ENCODE peak calls at places on chromosomes 16 and 17, in ten cellular contexts. J, C, T, I, K, V, R, D, F and A are unnamed samples.

GRCh38 chr16:70746708-70747424 is 54.1 kb downstream of the VAC14 start:
- DNase-seq in I (peak), T (peak), J (peak), C (peak), R (no peak), K (peak), F (peak), V (no peak), D (peak), A (peak)

GRCh38 chr16:73302942-73303341 is 255.0 kb upstream of the ZFHX3 start:
- DNase-seq in R (no peak), J (no peak), T (no peak), I (no peak), K (no peak), C (no peak), D (no peak), F (no peak), V (no peak), A (no peak)

GRCh38 chr17:82845163-82845807 is 5.5 kb upstream of the ZNF750 start:
- DNase-seq in I (no peak), C (peak), F (no peak), K (no peak), T (peak), J (no peak), V (no peak), D (no peak), R (no peak), A (no peak)

GRCh38 chr17:21034350-21035235 is 8.2 kb downstream of the USP22 start:
- DNase-seq in J (no peak), D (no peak), K (peak), V (no peak), T (no peak), F (no peak), I (no peak), C (no peak), R (no peak), A (no peak)

GRCh38 chr16:52265446-52265861 is 281.5 kb downstream of the TOX3 start:
- DNase-seq in V (no peak), T (no peak), F (no peak), C (no peak), R (peak), D (no peak), K (no peak), I (no peak), J (no peak), A (no peak)

GRCh38 chr16:55169780-55170179 is 154.2 kb upstream of the IRX6 start:
- DNase-seq in V (no peak), R (no peak), K (no peak), J (no peak), D (no peak), T (no peak), I (no peak), C (no peak), F (no peak), A (peak)

GRCh38 chr17:36019423-36019822 is 1.7 kb upstream of the CCL23 start:
- DNase-seq in F (no peak), C (no peak), V (no peak), T (no peak), I (no peak), J (no peak), K (no peak), D (no peak), R (no peak), A (no peak)

GRCh38 chr16:71441348-71441781 is 489 bp downstream of the TLE7 start:
- DNase-seq in V (no peak), K (no peak), C (no peak), R (no peak), D (no peak), J (no peak), T (no peak), I (no peak), F (no peak), A (no peak)

GRCh38 chr16:46638947-46639925 is 18.1 kb upstream of the SHCBP1 start:
- DNase-seq in T (no peak), I (no peak), V (no peak), K (peak), J (no peak), C (no peak), F (no peak), R (no peak), D (no peak), A (no peak)

GRCh38 chr16:50025544-50025931 is 513 bp downstream of the CNEP1R1 start:
- DNase-seq in T (no peak), K (no peak), I (peak), C (no peak), F (peak), R (no peak), D (no peak), J (no peak), V (peak), A (peak)

GRCh38 chr17:57862990-57863667 is 13.3 kb upstream of the MRPS23 start:
- DNase-seq in V (no peak), R (no peak), F (no peak), I (no peak), D (no peak), C (no peak), T (peak), J (no peak), K (no peak), A (no peak)

GRCh38 chr16:70571623-70572022 is 48.0 kb downstream of the SF3B3 start:
- DNase-seq in R (no peak), I (no peak), V (no peak), C (no peak), D (no peak), T (no peak), K (no peak), J (no peak), F (no peak), A (no peak)

GRCh38 chr17:57286372-57287105 is 30.2 kb downstream of the MSI2 start:
- DNase-seq in V (no peak), D (no peak), I (no peak), J (no peak), T (no peak), C (no peak), R (no peak), K (no peak), F (no peak), A (no peak)

GRCh38 chr17:21019976-21020575 is 22.7 kb downstream of the USP22 start:
- DNase-seq in K (no peak), T (peak), C (no peak), F (no peak), I (no peak), J (no peak), R (no peak), V (no peak), D (no peak), A (peak)

GRCh38 chr17:8681175-8681949 is 50.8 kb upstream of the MYH10 start:
- DNase-seq in K (peak), D (no peak), V (no peak), I (no peak), T (peak), R (no peak), C (peak), J (no peak), F (no peak), A (no peak)

GRCh38 chr16:2278272-2278608 is 10.3 kb upstream of the RNPS1 start:
- DNase-seq in T (no peak), C (no peak), D (no peak), V (no peak), F (no peak), R (no peak), I (no peak), J (no peak), K (no peak), A (no peak)

GRCh38 chr17:76968707-76969597 is 100.7 kb downstream of the MGAT5B start:
- DNase-seq in C (no peak), V (peak), D (no peak), T (no peak), F (no peak), J (no peak), K (no peak), R (peak), I (peak), A (peak)

GRCh38 chr16:23847938-23848337 is 12.2 kb downstream of the PRKCB start:
- DNase-seq in I (no peak), K (no peak), J (no peak), T (no peak), V (no peak), D (no peak), R (no peak), C (no peak), F (no peak), A (no peak)

GRCh38 chr16:12584488-12585233 is 219.0 kb downstream of the CPPED1 start:
- DNase-seq in I (no peak), T (no peak), R (no peak), K (no peak), V (no peak), D (no peak), F (no peak), C (no peak), J (no peak), A (no peak)

GRCh38 chr17:17043668-17044226 is 1.5 kb downstream of the MPRIP start:
- DNase-seq in J (peak), D (no peak), R (no peak), T (no peak), F (no peak), V (no peak), C (no peak), I (no peak), K (peak), A (no peak)

GRCh38 chr17:47692895-47693666 is 880 bp upstream of the TBKBP1 start:
- DNase-seq in J (no peak), C (no peak), D (no peak), R (no peak), V (no peak), K (no peak), T (no peak), F (no peak), I (peak), A (no peak)

GRCh38 chr17:57138956-57139576 is 54.0 kb downstream of the AKAP1 start:
- DNase-seq in I (no peak), R (no peak), C (no peak), T (no peak), F (no peak), J (no peak), V (no peak), K (peak), D (no peak), A (no peak)

GRCh38 chr17:17395246-17395802 is 81.5 kb upstream of the MED9 start:
- DNase-seq in I (no peak), V (no peak), R (no peak), F (no peak), D (no peak), C (no peak), T (no peak), K (no peak), J (no peak), A (no peak)

GRCh38 chr17:76670020-76670707 is 26.6 kb upstream of the ST6GALNAC1 start:
- DNase-seq in F (no peak), J (no peak), V (no peak), K (no peak), D (no peak), R (no peak), T (peak), I (peak), C (no peak), A (no peak)

GRCh38 chr16:54165912-54166265 is 120.7 kb downstream of the IRX3 start:
- DNase-seq in K (no peak), D (no peak), R (no peak), C (no peak), I (no peak), F (no peak), T (no peak), V (no peak), J (no peak), A (no peak)

GRCh38 chr16:27253526-27253930 is 15.0 kb downstream of the NSMCE1 start:
- DNase-seq in I (no peak), J (no peak), K (peak), D (no peak), R (no peak), V (no peak), C (no peak), T (no peak), F (peak), A (no peak)

GRCh38 chr16:47887496-47887895 is 268.3 kb downstream of the ABCC12 start:
- DNase-seq in I (no peak), K (peak), R (peak), C (no peak), V (no peak), D (no peak), F (no peak), J (no peak), T (no peak), A (no peak)

GRCh38 chr16:57591086-57591869 is 37.2 kb upstream of the ADGRG1 start:
- DNase-seq in V (no peak), D (peak), R (no peak), J (peak), T (peak), F (peak), I (peak), K (peak), C (peak), A (peak)

GRCh38 chr16:14070877-14071575 is at the start of gene MRTFB:
- DNase-seq in R (peak), K (peak), F (peak), C (peak), J (peak), T (peak), V (peak), I (peak), D (peak), A (peak)

GRCh38 chr16:3068486-3068885 is 3.0 kb downstream of the IL32 start:
- DNase-seq in F (no peak), K (no peak), T (no peak), D (no peak), J (no peak), R (no peak), I (no peak), V (no peak), C (no peak), A (peak)

GRCh38 chr17:9116311-9116820 is 95.1 kb downstream of the NTN1 start:
- DNase-seq in R (no peak), C (no peak), T (peak), K (no peak), I (no peak), D (no peak), J (no peak), F (no peak), V (no peak), A (no peak)

GRCh38 chr17:74176546-74177001 is 26.9 kb upstream of the RPL38 start:
- DNase-seq in I (peak), K (peak), J (peak), R (peak), F (peak), D (peak), C (peak), V (peak), T (no peak), A (peak)

GRCh38 chr16:48555597-48555996 is 54.4 kb downstream of the N4BP1 start:
- DNase-seq in C (no peak), D (no peak), I (no peak), J (no peak), V (no peak), K (no peak), F (no peak), R (no peak), T (no peak), A (no peak)

GRCh38 chr17:46940692-46941404 is 17.9 kb downstream of the GOSR2 start:
- DNase-seq in F (peak), C (peak), R (peak), I (peak), D (peak), V (peak), K (peak), T (peak), J (peak), A (peak)

GRCh38 chr16:61413026-61413425 is 623.2 kb downstream of the CDH8 start:
- DNase-seq in R (no peak), K (no peak), V (no peak), D (no peak), F (no peak), T (no peak), J (no peak), C (no peak), I (no peak), A (no peak)

DNA sequence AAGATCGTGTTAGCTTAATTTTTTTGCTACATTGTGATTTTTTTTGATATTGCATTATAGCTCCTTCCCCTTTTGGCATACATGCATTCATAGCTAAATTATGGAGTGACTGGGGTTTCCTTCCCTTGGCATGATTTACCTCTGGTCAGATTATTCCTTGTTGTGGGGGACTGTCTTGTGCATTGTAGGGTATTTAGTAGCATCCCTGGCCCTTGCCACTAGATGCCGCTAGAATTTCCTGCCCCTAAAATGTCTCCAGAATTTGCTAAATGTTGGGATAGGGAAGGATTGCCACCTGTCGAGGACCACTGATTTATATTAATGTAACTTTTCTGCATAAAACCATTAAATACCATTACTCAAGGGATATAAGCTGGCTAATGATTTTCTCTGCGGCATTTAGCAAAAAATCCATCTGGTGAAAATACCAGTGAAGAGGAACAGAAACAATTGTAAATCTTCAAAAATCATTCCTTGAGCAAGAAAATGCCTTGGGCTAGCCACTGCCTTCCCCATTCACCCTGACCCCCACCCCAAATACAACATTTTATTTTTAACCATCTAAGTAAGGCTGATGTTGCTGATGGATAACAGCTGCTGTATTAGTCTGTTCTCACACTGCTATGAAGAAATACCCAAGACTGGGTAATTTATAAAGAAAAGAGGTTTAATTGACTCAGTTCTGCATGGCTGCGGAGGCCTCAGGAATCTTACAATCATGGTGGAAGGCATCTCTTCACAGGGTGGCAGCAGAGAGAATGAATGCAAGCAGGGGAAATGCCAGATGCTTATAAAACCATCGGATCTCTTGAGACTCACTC is 195.2 kb downstream of the MAP2K6 start:
- DNase-seq in I (no peak), F (no peak), C (no peak), D (no peak), T (no peak), R (peak), J (no peak), K (peak), V (no peak), A (no peak)
- TF ChIP-seq POLR2A in I (no peak), F (no peak), C (no peak), D (no peak), T (no peak), R (no peak), J (no peak), K (no peak), V (no peak), A (no peak)

DNA sequence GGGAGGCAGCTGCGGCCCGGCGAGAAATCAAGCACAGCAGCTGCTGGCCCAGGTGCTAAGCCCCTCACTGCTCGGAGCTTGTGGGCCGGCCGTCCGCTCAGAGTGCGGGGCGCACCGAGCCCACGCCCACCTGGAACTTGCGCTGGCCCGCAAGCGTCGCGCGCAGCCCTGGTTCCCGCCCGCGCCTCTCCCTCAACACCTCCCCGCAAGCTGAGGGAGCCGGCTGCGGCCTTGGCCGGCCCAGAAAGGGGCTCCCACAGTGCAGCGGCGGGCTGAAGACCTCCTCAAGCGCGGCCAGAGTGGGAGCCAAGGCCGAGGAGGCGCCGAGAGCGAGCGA is 92.9 kb downstream of the HAPSTR1 start:
- DNase-seq in I (no peak), K (no peak), T (no peak), J (no peak), F (no peak), V (no peak), C (no peak), D (no peak), R (no peak), A (no peak)
- TF ChIP-seq POLR2A in I (no peak), K (no peak), T (no peak), J (no peak), F (no peak), V (no peak), C (no peak), D (no peak), R (no peak), A (no peak)

GRCh38 chr17:39461113-39461910 is at the start of gene CDK12:
- DNase-seq in D (peak), K (peak), C (peak), J (peak), F (peak), T (peak), I (peak), V (peak), R (peak), A (peak)
- TF ChIP-seq POLR2A in D (peak), K (peak), C (no peak), J (peak), F (peak), T (peak), I (peak), V (peak), R (peak), A (peak)

DNA sequence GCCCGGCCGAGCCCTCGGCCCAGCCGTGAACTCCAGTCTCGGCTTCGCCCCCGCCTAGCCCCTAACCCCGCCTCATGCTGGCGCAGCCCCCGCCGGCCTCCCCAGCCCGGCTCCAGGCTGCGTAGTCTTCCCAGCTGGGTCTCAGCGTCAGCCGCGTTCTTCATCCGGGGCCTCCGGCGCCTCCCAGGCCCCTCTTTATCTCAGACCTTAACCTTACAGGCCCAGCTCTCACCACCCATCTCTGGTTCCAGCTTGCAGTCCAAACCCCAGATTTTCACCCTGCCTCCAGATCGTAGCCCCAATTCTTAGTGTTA is at the start of gene PROCA1:
- DNase-seq in J (peak), K (no peak), I (no peak), F (no peak), C (no peak), T (no peak), V (no peak), D (no peak), R (no peak), A (no peak)
- TF ChIP-seq POLR2A in J (no peak), K (no peak), I (no peak), F (no peak), C (no peak), T (no peak), V (no peak), D (no peak), R (no peak), A (no peak)

DNA sequence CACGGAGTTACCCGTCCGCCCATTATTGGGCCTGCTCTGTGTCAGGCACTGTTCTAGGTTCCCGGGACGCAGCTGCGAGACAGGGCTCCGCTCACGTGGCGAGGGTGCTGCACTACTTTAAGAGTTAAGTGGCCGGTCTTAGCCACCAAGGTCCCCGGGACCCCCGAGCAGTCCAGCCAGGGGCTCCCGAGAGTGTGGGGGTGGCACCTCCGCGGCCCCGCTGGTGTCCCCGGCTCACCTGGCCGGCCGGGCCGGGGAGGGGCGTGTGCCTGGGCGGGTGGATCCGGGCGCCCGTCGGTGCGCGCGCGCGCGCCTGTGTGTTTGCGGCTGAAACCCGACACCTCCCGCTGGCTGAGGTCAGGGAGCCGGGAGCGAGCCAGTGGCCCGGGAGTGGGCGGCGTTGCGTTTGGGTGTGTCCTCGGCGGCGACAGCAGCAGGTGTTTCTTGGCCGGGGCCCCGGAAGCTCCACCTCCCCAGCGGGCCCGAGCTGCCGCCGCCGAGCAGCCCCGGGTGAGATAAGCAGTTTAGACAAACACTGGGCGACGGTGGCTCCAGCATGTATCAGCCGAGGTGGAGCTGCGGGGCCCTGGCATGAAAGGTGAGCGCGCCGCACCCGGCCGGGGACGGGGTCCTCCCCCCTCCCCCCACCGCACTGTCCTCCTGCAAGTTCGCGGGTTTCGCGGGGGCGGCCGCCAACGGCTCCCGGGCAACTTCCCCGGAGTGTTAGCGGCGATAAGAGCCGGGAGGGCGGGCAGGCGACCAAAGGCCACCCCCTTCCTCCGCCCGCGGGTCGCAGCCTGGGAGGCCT is at the start of gene GSE1:
- DNase-seq in F (peak), K (peak), C (peak), J (peak), D (peak), V (peak), I (peak), R (peak), T (peak), A (peak)
- TF ChIP-seq POLR2A in F (peak), K (no peak), C (no peak), J (no peak), D (peak), V (no peak), I (peak), R (no peak), T (peak), A (peak)

GRCh38 chr16:593406-593805 is 3.5 kb downstream of the RAB40C start:
- DNase-seq in V (no peak), J (no peak), K (no peak), T (no peak), C (no peak), F (no peak), R (no peak), I (peak), D (peak), A (peak)
- TF ChIP-seq POLR2A in V (no peak), J (no peak), K (no peak), T (peak), C (no peak), F (no peak), R (no peak), I (peak), D (peak), A (peak)